ENCODE peak calls at places on chromosomes 7 and 10, in four cellular contexts. C, K, E and Y are unnamed samples.

GRCh38 chr10:44068716-44069482 is 316.0 kb downstream of the CXCL12 start:
- DNase-seq in C (no peak), K (peak; percentile 28), E (no peak), Y (no peak)

GRCh38 chr10:116143673-116144072 is 129.3 kb downstream of the GFRA1 start:
- DNase-seq in K (no peak), E (no peak), C (no peak), Y (no peak)

GRCh38 chr10:110919349-110919931 is at the start of gene SHOC2:
- DNase-seq in E (peak; percentile 99), K (no peak), C (peak; percentile 95), Y (peak; percentile 55)

GRCh38 chr10:88222878-88223277 is 359.5 kb downstream of the PTEN start:
- DNase-seq in C (no peak), K (no peak), E (no peak), Y (no peak)

GRCh38 chr7:36967387-36967786 is 243.1 kb upstream of the AOAH start:
- DNase-seq in E (peak; percentile 24), K (peak; percentile 62), C (peak; percentile 48), Y (peak; percentile 49)

GRCh38 chr10:9986786-9987185 is 1030.9 kb upstream of the CELF2 start:
- DNase-seq in E (no peak), C (no peak), K (no peak), Y (no peak)

GRCh38 chr7:137209151-137209822 is 134.2 kb downstream of the PTN start:
- DNase-seq in E (no peak), C (peak; percentile 2), K (peak; percentile 25), Y (no peak)

GRCh38 chr7:28155964-28156363 is 24.6 kb downstream of the JAZF1 start:
- DNase-seq in E (no peak), C (no peak), K (peak; percentile 59), Y (no peak)

GRCh38 chr7:155844019-155844453 is 31.8 kb upstream of the SHH start:
- DNase-seq in K (no peak), E (peak; percentile 89), C (peak; percentile 66), Y (peak; percentile 81)

GRCh38 chr10:108598831-108599230 is 1324.5 kb downstream of the XPNPEP1 start:
- DNase-seq in C (no peak), K (no peak), E (no peak), Y (no peak)

GRCh38 chr7:33792547-33793105 is 112.7 kb upstream of the BMPER start:
- DNase-seq in K (no peak), C (no peak), E (no peak), Y (no peak)

GRCh38 chr7:1978656-1979590 is 253.8 kb downstream of the MAD1L1 start:
- DNase-seq in K (no peak), C (no peak), E (no peak), Y (no peak)

GRCh38 chr7:79786187-79786586 is 332.7 kb upstream of the MAGI2 start:
- DNase-seq in K (peak; percentile 7), E (no peak), C (no peak), Y (no peak)

DNA sequence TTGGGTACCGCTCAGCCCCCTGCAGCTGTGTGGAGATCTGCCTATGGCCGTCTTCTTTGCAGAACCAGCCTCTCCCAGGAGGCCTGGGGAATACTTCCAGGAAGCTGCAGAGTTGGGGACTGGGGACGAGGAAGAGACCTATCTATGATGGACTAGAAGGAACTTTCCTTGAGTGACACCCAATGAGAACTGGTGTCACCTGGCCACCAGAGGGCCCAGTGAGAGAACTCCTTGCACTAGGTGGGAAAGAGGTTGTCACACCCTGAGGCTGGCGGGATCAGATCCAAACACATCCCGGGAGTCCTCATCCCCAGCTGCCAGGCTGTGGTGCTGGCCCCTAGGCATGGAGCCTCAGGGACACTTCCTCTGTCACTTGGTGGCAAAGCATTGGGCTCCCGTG is 4.9 kb upstream of the GRID2IP start:
- DNase-seq in E (peak; percentile 17), K (no peak), C (peak; percentile 48), Y (no peak)
- TF ChIP-seq CTCF in E (peak; percentile 16), K (no peak), C (peak; percentile 71), Y (peak; percentile 8)

DNA sequence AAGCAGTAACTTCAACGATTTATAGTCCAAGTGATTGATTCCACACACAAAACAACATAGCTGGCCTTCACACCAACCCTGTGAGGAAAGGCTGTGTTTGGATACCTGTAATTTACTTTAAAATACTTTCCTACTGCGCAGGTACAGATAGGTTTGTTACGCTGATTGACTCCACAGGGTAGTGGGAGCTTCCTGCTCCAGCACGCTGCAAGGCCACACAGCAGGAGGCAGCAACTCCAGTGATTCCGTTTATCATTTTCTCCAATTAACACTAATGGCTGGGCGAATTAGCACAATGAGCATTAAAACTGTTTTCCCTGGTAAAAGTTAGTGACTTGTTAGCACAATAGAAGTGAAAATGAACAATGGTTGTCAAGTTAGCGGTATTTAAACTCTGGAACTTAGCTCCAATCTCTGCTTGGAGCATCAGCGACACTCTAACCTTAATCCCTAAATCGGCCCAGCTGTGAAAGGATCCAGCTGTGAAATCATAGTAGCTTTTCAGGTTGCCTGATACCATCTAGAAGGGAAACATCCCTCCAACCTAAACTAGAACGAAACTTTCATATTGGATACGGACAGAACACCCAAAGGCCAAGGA is 945 bp downstream of the DCLRE1C start:
- DNase-seq in C (no peak), E (no peak), K (peak; percentile 16), Y (no peak)
- TF ChIP-seq CTCF in C (no peak), E (no peak), K (no peak), Y (no peak)

GRCh38 chr10:93096901-93097300 is 23.2 kb downstream of the CYP26A1 start:
- DNase-seq in K (no peak), E (no peak), C (no peak), Y (no peak)

GRCh38 chr10:93098816-93099215 is 25.1 kb downstream of the CYP26A1 start:
- DNase-seq in E (no peak), K (no peak), C (no peak), Y (no peak)

GRCh38 chr10:93097386-93097785 is 23.7 kb downstream of the CYP26A1 start:
- DNase-seq in K (no peak), C (no peak), E (no peak), Y (no peak)

GRCh38 chr10:93091960-93092359 is 18.3 kb downstream of the CYP26A1 start:
- DNase-seq in E (no peak), C (no peak), K (no peak), Y (no peak)

GRCh38 chr10:93095225-93095624 is 21.5 kb downstream of the CYP26A1 start:
- DNase-seq in E (no peak), C (no peak), K (no peak), Y (no peak)
- TF ChIP-seq CTCF in E (no peak), C (no peak), K (no peak), Y (no peak)

GRCh38 chr7:106064329-106064728 is 47.8 kb downstream of the SYPL1 start:
- DNase-seq in E (no peak), C (no peak), K (no peak), Y (no peak)

GRCh38 chr7:106063039-106063438 is 49.1 kb downstream of the SYPL1 start:
- DNase-seq in C (peak; percentile 20), E (no peak), K (no peak), Y (no peak)

GRCh38 chr7:106063692-106064091 is 48.4 kb downstream of the SYPL1 start:
- DNase-seq in E (no peak), K (no peak), C (no peak), Y (no peak)

GRCh38 chr7:106065560-106066500 is 46.3 kb downstream of the SYPL1 start:
- DNase-seq in C (peak; percentile 60), K (no peak), E (peak; percentile 61), Y (no peak)

DNA sequence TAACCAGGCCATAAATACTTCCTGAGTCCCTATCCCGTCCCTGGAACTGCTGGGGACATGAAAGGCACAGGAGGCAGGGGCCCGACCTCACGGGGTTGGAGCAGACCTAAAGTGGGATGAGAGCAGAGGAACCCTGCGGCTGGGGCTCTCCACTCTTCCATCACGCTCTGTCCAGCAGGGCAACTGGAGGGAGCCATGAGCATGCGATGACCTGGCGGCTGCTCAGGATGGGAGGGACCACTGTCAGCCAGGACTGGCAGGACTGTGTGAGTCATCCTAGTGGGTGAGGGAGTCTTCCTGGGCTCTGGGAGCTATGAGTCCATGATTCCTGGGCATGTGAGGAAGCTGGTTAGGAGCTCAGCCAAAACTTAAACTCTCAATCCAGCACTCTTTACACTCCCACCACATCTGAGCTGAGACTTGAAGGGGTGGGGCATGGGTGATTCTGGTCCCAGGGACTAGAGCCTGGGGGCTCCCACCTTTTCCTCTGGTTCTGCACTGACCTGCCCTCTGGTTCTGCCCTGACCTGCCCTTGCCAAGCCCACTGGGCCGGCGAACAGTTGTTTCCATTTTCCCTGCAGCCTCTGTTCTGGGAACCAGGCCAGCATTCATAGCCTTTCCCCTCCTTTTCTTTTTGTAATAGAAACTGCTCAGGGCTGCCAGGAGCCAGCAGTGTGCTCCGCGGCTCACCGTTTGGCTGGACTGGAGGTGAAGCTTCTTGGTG is 47.1 kb downstream of the SYPL1 start:
- DNase-seq in K (peak; percentile 88), C (peak; percentile 93), E (peak; percentile 79), Y (peak; percentile 85)
- TF ChIP-seq CTCF in K (no peak), C (no peak), E (no peak), Y (no peak)